ENCODE peak calls at places on chromosomes 4 and X, in seven cellular contexts. I is NCI-H1694 treated with DMSO at 0.1 percent for 48 hours; P is esophagus squamous epithelium; X is CD8-positive, alpha-beta T cell; J is AG20443; M is activated effector memory CD4-positive, alpha-beta T cell treated with Interleukin-2 at 50 U/mL for 16 hours; D is IMR-90. A is an unnamed sample.

GRCh38 chr4:100555791-100556190 is 38.0 kb upstream of the EMCN start:
- DNase-seq in M (no peak), J (no peak), P (no peak), I (no peak), X (no peak), D (no peak), A (no peak)

GRCh38 chr4:94895081-94895480 is 137.3 kb downstream of the BMPR1B start:
- DNase-seq in I (no peak), J (no peak), D (peak), P (no peak), M (no peak), X (no peak), A (no peak)

GRCh38 chrX:11665144-11666040 is at the start of gene ARHGAP6:
- DNase-seq in D (peak), I (no peak), P (no peak), J (peak), X (no peak), M (no peak), A (no peak)

GRCh38 chrX:103396186-103396585 is 19.8 kb downstream of the BEX3 start:
- DNase-seq in X (no peak), I (no peak), J (peak), P (no peak), D (peak), M (no peak), A (no peak)

GRCh38 chr4:178356725-178357124 is 914.5 kb upstream of the AGA start:
- DNase-seq in J (no peak), I (no peak), M (no peak), D (no peak), X (no peak), P (no peak), A (no peak)

GRCh38 chr4:183634086-183634485 is 24.9 kb downstream of the RWDD4 start:
- DNase-seq in X (no peak), J (no peak), P (no peak), M (no peak), I (no peak), D (peak), A (no peak)

GRCh38 chr4:26298198-26298950 is 22.4 kb upstream of the RBPJ start:
- DNase-seq in D (peak), P (no peak), I (no peak), X (no peak), J (peak), M (no peak), A (no peak)

GRCh38 chr4:67714955-67715354 is 14.0 kb upstream of the UBA6 start:
- DNase-seq in I (no peak), M (no peak), P (no peak), D (no peak), J (no peak), X (no peak), A (no peak)

GRCh38 chr4:77026322-77026704 is 49.5 kb downstream of the CCNI start:
- DNase-seq in M (no peak), P (no peak), J (no peak), X (no peak), D (no peak), I (no peak), A (no peak)

GRCh38 chrX:50863471-50863870 is 47.1 kb upstream of the BMP15 start:
- DNase-seq in M (no peak), P (no peak), I (no peak), X (no peak), J (no peak), D (no peak), A (no peak)

GRCh38 chr4:51943221-51943620 is 76.9 kb downstream of the LRRC66 start:
- DNase-seq in X (no peak), P (no peak), D (peak), J (peak), M (no peak), I (no peak), A (no peak)

GRCh38 chr4:121989715-121990114 is 37.9 kb upstream of the TRPC3 start:
- DNase-seq in M (no peak), I (no peak), X (no peak), J (no peak), P (no peak), D (peak), A (no peak)

GRCh38 chr4:188976644-188977115 is 837.4 kb downstream of the TRIML1 start:
- DNase-seq in D (peak), X (no peak), M (no peak), J (no peak), I (no peak), P (no peak), A (no peak)

GRCh38 chr4:10135252-10135651 is 18.7 kb upstream of the WDR1 start:
- DNase-seq in D (no peak), P (no peak), X (no peak), J (no peak), I (no peak), M (no peak), A (no peak)

GRCh38 chr4:15653864-15654391 is 1.2 kb downstream of the FBXL5 start:
- DNase-seq in X (no peak), M (no peak), P (no peak), D (peak), J (peak), I (no peak), A (no peak)

GRCh38 chr4:2305766-2306501 is 44.0 kb upstream of the MXD4 start:
- DNase-seq in I (no peak), P (no peak), J (peak), D (no peak), M (no peak), X (no peak), A (peak)

GRCh38 chrX:42686706-42687105 is 91.3 kb downstream of the PPP1R2C start:
- DNase-seq in I (no peak), M (no peak), D (no peak), X (no peak), P (no peak), J (no peak), A (no peak)

GRCh38 chr4:180190382-180190781 is 2052.8 kb upstream of the TENM3 start:
- DNase-seq in X (no peak), J (no peak), M (no peak), D (peak), I (no peak), P (no peak), A (no peak)

GRCh38 chr4:2251073-2251794 is 9.3 kb upstream of the HAUS3 start:
- DNase-seq in M (no peak), J (no peak), X (no peak), I (no peak), P (no peak), D (no peak), A (peak)

GRCh38 chr4:103075435-103075893 is 1.1 kb downstream of the SLC9B2 start:
- DNase-seq in D (peak), J (peak), P (no peak), I (peak), M (no peak), X (no peak), A (no peak)

GRCh38 chr4:105909699-105910340 is 14.5 kb downstream of the NPNT start:
- DNase-seq in D (peak), I (no peak), J (no peak), M (no peak), X (no peak), P (no peak), A (no peak)

GRCh38 chr4:83281326-83281725 is 3.3 kb downstream of the COQ2 start:
- DNase-seq in J (no peak), X (no peak), P (no peak), D (no peak), I (no peak), M (no peak), A (no peak)

GRCh38 chr4:17097369-17097768 is 198.9 kb upstream of the LDB2 start:
- DNase-seq in M (no peak), I (no peak), X (no peak), P (no peak), J (no peak), D (no peak), A (no peak)

GRCh38 chr4:124918559-124919122 is 206.1 kb upstream of the ANKRD50 start:
- DNase-seq in X (no peak), D (no peak), J (no peak), I (no peak), P (no peak), M (no peak), A (no peak)

GRCh38 chr4:104451573-104451972 is 43.1 kb downstream of the CXXC4 start:
- DNase-seq in D (no peak), I (no peak), X (no peak), P (no peak), M (no peak), J (no peak), A (no peak)

GRCh38 chr4:83010111-83010521 is 507 bp downstream of the LIN54 start:
- DNase-seq in M (no peak), D (peak), P (no peak), X (no peak), J (peak), I (peak), A (no peak)

GRCh38 chrX:143664302-143664701 is 28.4 kb upstream of the SLITRK4 start:
- DNase-seq in J (peak), D (no peak), M (no peak), X (no peak), I (peak), P (no peak), A (no peak)

GRCh38 chrX:110143454-110144210 is 140.7 kb downstream of the TMEM164 start:
- DNase-seq in X (no peak), D (no peak), M (no peak), I (peak), J (no peak), P (no peak), A (no peak)

GRCh38 chrX:150074175-150074574 is 135.9 kb upstream of the EOLA2 start:
- DNase-seq in I (no peak), X (no peak), J (no peak), P (no peak), D (peak), M (no peak), A (no peak)

GRCh38 chr4:26803462-26803861 is 57.2 kb upstream of the STIM2 start:
- DNase-seq in X (no peak), P (no peak), M (no peak), J (peak), D (no peak), I (peak), A (no peak)